ENCODE peak calls at places on chromosomes 6 and 20, in six cellular contexts. T, R, P, F, I and A are unnamed samples.

GRCh38 chr6:5044866-5045265 is 40.3 kb upstream of the PPP1R3G start:
- DNase-seq in F (no peak), I (no peak), R (no peak), P (no peak), T (no peak), A (no peak)

GRCh38 chr6:146670161-146670560 is 71.4 kb downstream of the ADGB start:
- DNase-seq in P (no peak), T (no peak), I (no peak), F (peak), R (no peak), A (no peak)

GRCh38 chr20:24953621-24954133 is 4.6 kb downstream of the CST7 start:
- DNase-seq in P (no peak), R (no peak), F (no peak), I (peak), T (peak), A (peak)

GRCh38 chr6:155309150-155309549 is 5.1 kb downstream of the TFB1M start:
- DNase-seq in I (no peak), R (no peak), F (peak), P (no peak), T (no peak), A (no peak)

GRCh38 chr20:21509597-21510331 is 4.1 kb downstream of the NKX2-2 start:
- DNase-seq in T (no peak), F (peak), R (no peak), P (no peak), I (no peak), A (peak)

GRCh38 chr6:108114861-108115597 is 40.5 kb upstream of the OSTM1 start:
- DNase-seq in I (peak), P (peak), R (peak), F (peak), T (peak), A (no peak)

GRCh38 chr20:46557231-46557956 is 6.9 kb upstream of the OCSTAMP start:
- DNase-seq in R (no peak), I (no peak), P (no peak), F (peak), T (no peak), A (no peak)

GRCh38 chr6:23775127-23775526 is 350.9 kb upstream of the NRSN1 start:
- DNase-seq in P (no peak), R (no peak), I (no peak), F (no peak), T (no peak), A (no peak)

GRCh38 chr6:41080623-41081022 is 7.8 kb downstream of the NFYA start:
- DNase-seq in I (no peak), F (no peak), R (no peak), P (no peak), T (peak), A (no peak)

GRCh38 chr6:42984924-42985475 is 630 bp downstream of the PPP2R5D start:
- DNase-seq in R (peak), I (peak), T (no peak), F (no peak), P (peak), A (no peak)

GRCh38 chr6:149755300-149756260 is 6.0 kb downstream of the PCMT1 start:
- DNase-seq in T (no peak), P (peak), I (no peak), R (no peak), F (no peak), A (no peak)

GRCh38 chr6:20403766-20404640 is 2.3 kb downstream of the E2F3 start:
- DNase-seq in I (peak), R (peak), P (peak), T (no peak), F (peak), A (no peak)

GRCh38 chr20:6178537-6178936 is 55.7 kb upstream of the FERMT1 start:
- DNase-seq in I (no peak), R (no peak), F (peak), T (no peak), P (peak), A (no peak)
- TF ChIP-seq CTCF in I (no peak), R (peak), F (peak), T (no peak), P (peak), A (peak)

DNA sequence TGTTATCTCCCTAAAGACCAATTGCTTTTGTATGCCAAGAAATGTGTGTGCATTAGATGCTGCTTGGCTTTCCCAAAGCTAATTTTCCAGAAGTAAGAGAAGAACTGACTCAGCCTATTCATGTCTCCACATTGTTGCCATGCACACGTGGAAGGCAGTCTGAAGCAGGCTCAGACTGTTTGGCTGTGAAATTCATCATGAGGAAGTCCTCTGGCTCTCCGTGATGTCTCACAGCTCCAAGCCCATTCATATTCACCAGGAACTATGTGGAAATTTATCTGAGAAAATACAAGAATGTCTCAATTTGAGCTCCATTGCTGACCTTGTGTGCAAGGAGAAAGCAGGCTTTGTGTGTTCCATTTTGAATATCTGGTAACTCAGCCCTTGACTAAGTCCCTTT is 1022.2 kb upstream of the GJE1 start:
- DNase-seq in R (no peak), I (no peak), T (no peak), F (peak), P (no peak), A (no peak)
- H3K27ac ChIP-seq in R (no peak), I (no peak), T (no peak), F (no peak), P (no peak), A (no peak)

GRCh38 chr20:58243653-58244410 is 15.4 kb upstream of the ANKRD60 start:
- DNase-seq in R (no peak), P (no peak), I (no peak), F (peak), T (no peak), A (no peak)

GRCh38 chr20:58245931-58246330 is 17.5 kb upstream of the ANKRD60 start:
- DNase-seq in T (no peak), I (no peak), R (no peak), P (no peak), F (no peak), A (no peak)

GRCh38 chr20:58244517-58245030 is 16.1 kb upstream of the ANKRD60 start:
- DNase-seq in I (no peak), F (no peak), R (no peak), P (no peak), T (no peak), A (no peak)

GRCh38 chr20:58245181-58245891 is 16.9 kb upstream of the ANKRD60 start:
- DNase-seq in T (no peak), F (no peak), P (no peak), R (no peak), I (no peak), A (no peak)

GRCh38 chr20:58246346-58246745 is 17.9 kb upstream of the ANKRD60 start:
- DNase-seq in I (no peak), P (no peak), F (no peak), T (no peak), R (peak), A (no peak)
- TF ChIP-seq CTCF in I (no peak), P (peak), F (peak), T (no peak), R (no peak), A (no peak)

DNA sequence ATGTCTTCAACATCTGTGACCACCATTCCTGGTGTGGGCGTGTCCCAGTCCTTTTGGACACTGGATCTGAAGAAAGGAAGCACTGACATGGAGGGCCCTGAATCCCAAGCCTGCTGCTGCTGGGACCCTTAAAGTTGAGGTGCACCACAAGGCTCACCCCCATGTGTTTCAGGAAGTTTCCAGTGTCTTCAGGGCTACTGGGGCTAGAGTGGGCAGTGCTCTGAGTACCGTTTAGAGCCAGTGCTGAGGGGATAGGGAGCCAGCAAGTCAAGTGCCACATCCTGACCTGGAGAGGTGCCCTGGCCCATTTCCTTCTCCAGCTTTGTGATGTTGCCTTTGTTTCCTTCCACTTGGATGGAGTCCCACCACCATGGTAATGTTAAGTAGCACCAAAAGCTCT is 687 bp upstream of the DEF6 start:
- DNase-seq in I (no peak), R (no peak), F (no peak), P (no peak), T (no peak), A (no peak)
- H3K27ac ChIP-seq in I (no peak), R (peak), F (no peak), P (no peak), T (peak), A (no peak)

GRCh38 chr6:166862978-166863530 is 93.3 kb downstream of the RNASET2 start:
- DNase-seq in P (no peak), I (no peak), T (no peak), F (no peak), R (no peak), A (no peak)

GRCh38 chr6:166864333-166864732 is 92.0 kb downstream of the RNASET2 start:
- DNase-seq in F (no peak), I (no peak), R (no peak), P (no peak), T (no peak), A (no peak)

GRCh38 chr6:166861304-166861703 is 95.0 kb downstream of the RNASET2 start:
- DNase-seq in I (no peak), F (no peak), T (no peak), P (no peak), R (no peak), A (no peak)

GRCh38 chr6:166861961-166862286 is 94.4 kb downstream of the RNASET2 start:
- DNase-seq in T (no peak), I (no peak), R (no peak), P (no peak), F (no peak), A (no peak)

DNA sequence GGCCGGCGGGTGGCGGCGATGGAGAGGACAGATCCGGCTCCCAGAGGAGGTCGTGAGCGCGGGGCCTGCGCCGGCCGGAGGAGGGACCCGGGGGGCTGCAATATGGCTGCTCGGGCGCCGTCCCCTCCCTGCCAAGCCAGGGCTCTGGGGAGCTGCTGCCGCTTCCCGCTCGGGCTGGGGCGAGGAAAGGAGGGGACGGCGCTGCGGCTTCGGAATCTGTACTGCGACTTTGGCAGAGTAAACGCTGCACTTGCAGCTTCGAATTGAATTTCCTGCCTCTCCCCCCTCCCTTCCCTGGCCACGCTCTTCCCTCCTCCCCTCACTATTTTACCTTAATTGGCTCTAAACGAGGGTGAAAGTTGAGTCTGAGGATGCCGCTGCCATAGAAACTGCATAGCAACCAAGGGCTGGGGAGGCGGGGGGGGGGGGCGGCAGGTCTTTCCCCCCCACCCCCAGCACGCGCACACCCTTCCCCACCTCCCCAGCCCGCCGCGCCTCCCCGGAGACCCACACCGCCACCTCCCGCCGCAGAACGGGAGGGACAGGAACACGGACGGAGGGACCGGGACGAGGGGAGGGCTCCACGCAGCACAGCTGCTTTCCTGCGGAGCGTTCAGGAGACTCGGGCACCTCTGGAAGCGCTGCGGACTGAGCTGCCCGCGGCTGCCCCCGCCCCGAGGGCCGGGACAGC is 93.9 kb downstream of the RNASET2 start:
- DNase-seq in F (no peak), I (no peak), R (no peak), P (peak), T (peak), A (no peak)
- TF ChIP-seq CTCF in F (no peak), I (no peak), R (no peak), P (peak), T (no peak), A (no peak)

DNA sequence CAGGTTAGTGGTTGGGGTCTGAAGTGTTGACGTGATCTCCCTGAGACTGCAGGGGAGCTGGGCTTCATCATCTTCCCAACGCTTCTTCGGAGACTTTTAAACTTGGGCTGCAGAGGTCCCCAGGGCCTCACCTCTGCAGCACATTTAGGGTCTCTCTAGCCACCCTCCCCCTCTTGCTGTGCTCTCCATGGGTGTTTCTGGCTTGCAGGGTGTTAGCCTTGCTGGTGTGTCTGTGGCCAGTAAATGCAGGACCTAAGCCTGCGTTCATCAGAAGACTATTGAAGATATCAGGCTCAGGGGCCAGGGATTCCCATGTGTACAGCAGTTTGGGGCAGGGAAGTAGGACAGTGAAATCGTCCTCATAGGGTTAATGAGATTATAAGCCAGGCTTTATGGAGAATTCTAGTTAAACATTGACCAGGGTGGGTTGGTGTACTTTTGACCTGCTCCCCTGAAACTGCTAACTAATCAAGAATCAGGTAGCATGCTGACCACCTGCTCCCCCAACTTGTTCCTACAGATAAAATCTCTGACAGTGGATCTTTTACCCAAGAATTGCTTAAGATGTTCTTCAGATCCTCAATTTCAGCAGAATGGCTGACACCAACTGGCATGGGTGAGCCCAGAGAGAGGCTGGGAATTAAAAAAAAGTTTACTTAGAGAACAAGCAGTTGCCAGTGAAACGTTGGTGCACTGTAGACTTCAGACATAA is 3.8 kb upstream of the DDO start:
- DNase-seq in F (no peak), R (no peak), P (no peak), I (no peak), T (no peak), A (no peak)
- H3K27ac ChIP-seq in F (no peak), R (peak), P (peak), I (no peak), T (no peak), A (no peak)

GRCh38 chr6:25670793-25671513 is 18.9 kb downstream of the SCGN start:
- DNase-seq in P (peak), T (no peak), R (no peak), I (no peak), F (no peak), A (no peak)
- TF ChIP-seq CTCF in P (no peak), T (no peak), R (no peak), I (no peak), F (no peak), A (no peak)

GRCh38 chr6:134909701-134910595 is 40.0 kb downstream of the ALDH8A1 start:
- DNase-seq in R (no peak), P (no peak), I (no peak), T (no peak), F (no peak), A (no peak)
- H3K27ac ChIP-seq in R (no peak), P (peak), I (no peak), T (no peak), F (peak), A (peak)